ENCODE peak calls at places on chromosome 13, in five cellular contexts. B, N, E, D and I are unnamed samples.
A peak's percentile ranks its signal among the peaks of the same experiment; 100 is the strongest.

GRCh38 chr13:112926993-112927392 is 42.0 kb upstream of the MCF2L start:
- DNase-seq in D (no peak), E (no peak), B (no peak), N (no peak), I (no peak)

GRCh38 chr13:40148103-40148502 is 492.6 kb downstream of the COG6 start:
- DNase-seq in D (no peak), B (no peak), E (no peak), N (no peak), I (no peak)

GRCh38 chr13:79070343-79070974 is 335.6 kb downstream of the RBM26 start:
- DNase-seq in N (no peak), D (no peak), E (no peak), B (no peak), I (no peak)

GRCh38 chr13:38755792-38756191 is 68.9 kb downstream of the FREM2 start:
- DNase-seq in B (no peak), E (no peak), D (no peak), N (no peak), I (no peak)

GRCh38 chr13:27339299-27339698 is 68.7 kb downstream of the RASL11A start:
- DNase-seq in D (peak; percentile 78), N (no peak), E (peak; percentile 46), B (no peak), I (no peak)

GRCh38 chr13:76339649-76340048 is 546.6 kb downstream of the KCTD12 start:
- DNase-seq in D (no peak), E (no peak), B (no peak), N (no peak), I (no peak)

GRCh38 chr13:31998131-31998530 is 33.4 kb upstream of the FRY start:
- DNase-seq in N (no peak), B (no peak), D (no peak), E (no peak), I (no peak)

GRCh38 chr13:56338421-56338820 is 802.3 kb upstream of the PRR20A start:
- DNase-seq in E (no peak), B (no peak), N (no peak), D (no peak), I (no peak)

GRCh38 chr13:113820813-113821651 is 42.8 kb downstream of the GAS6 start:
- DNase-seq in B (peak; percentile 79), N (no peak), E (peak; percentile 19), D (no peak), I (peak; percentile 86)

GRCh38 chr13:60230593-60230992 is 66.9 kb upstream of the DIAPH3 start:
- DNase-seq in E (no peak), D (no peak), B (no peak), N (no peak), I (no peak)

GRCh38 chr13:48797127-48797526 is 143.4 kb downstream of the CYSLTR2 start:
- DNase-seq in B (no peak), E (no peak), D (no peak), N (no peak), I (no peak)

GRCh38 chr13:109383683-109384082 is 402.7 kb downstream of the IRS2 start:
- DNase-seq in B (no peak), D (no peak), N (no peak), E (no peak), I (no peak)

GRCh38 chr13:110784748-110785147 is 71.2 kb downstream of the ING1 start:
- DNase-seq in B (no peak), E (no peak), N (no peak), D (no peak), I (no peak)

GRCh38 chr13:24165746-24166145 is 5.2 kb downstream of the SPATA13 start:
- DNase-seq in E (no peak), N (no peak), D (no peak), B (no peak), I (no peak)

GRCh38 chr13:102597029-102598015 is 536 bp downstream of the TPP2 start:
- DNase-seq in D (no peak), B (no peak), N (no peak), E (peak; percentile 25), I (peak; percentile 24)

GRCh38 chr13:111951982-111952565 is 114.9 kb upstream of the SOX1 start:
- DNase-seq in E (no peak), D (no peak), N (no peak), B (peak; percentile 66), I (peak; percentile 9)

GRCh38 chr13:80454245-80454644 is 113.3 kb upstream of the SPRY2 start:
- DNase-seq in B (no peak), N (no peak), E (no peak), D (no peak), I (no peak)

GRCh38 chr13:112071902-112072530 is 5.1 kb downstream of the SOX1 start:
- DNase-seq in N (no peak), E (no peak), B (no peak), D (no peak), I (peak; percentile 66)

DNA sequence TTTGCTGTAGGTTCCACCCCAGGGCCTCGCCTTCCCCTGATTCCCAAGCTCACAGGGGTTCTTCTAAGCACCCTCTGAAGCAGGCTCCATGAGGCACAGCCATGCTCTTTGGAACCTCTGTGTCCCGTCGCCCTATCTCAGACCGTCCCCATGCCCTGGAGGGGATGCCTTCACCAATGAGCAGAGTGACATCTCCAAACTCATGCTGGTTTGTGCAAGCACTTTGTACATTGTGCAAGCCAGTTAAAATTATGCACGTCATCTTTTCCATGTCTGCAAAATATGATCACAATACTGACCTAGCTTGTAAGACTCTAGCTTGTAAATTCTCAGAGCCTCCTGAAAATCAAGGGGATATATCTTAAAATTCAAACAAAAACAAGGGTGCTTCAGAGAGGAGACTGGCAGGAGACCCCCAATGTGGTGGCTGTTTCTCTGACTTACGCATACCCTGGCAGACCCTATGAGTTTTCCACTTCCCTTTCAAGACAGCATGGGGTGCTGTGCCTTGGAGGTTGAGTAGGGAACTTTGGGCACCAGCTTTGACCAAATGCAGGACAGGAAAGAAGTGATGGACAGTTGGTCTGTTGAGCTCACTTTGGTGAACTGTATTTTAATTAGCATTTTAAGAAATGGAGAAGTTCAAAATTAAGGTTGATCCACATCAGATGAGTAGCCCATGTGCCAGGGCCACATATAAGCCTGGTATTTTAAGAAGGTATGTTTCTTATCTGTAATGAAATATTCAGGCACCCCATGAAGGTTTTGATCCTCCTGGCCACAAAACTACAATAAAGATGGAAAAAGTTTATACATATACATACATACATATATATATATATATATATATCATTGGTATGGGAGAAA is 46.2 kb upstream of the RAP2A start:
- DNase-seq in D (no peak), E (no peak), B (no peak), N (no peak), I (no peak)
- TF ChIP-seq POLR2A in D (no peak), E (no peak), B (no peak), N (no peak), I (no peak)

DNA sequence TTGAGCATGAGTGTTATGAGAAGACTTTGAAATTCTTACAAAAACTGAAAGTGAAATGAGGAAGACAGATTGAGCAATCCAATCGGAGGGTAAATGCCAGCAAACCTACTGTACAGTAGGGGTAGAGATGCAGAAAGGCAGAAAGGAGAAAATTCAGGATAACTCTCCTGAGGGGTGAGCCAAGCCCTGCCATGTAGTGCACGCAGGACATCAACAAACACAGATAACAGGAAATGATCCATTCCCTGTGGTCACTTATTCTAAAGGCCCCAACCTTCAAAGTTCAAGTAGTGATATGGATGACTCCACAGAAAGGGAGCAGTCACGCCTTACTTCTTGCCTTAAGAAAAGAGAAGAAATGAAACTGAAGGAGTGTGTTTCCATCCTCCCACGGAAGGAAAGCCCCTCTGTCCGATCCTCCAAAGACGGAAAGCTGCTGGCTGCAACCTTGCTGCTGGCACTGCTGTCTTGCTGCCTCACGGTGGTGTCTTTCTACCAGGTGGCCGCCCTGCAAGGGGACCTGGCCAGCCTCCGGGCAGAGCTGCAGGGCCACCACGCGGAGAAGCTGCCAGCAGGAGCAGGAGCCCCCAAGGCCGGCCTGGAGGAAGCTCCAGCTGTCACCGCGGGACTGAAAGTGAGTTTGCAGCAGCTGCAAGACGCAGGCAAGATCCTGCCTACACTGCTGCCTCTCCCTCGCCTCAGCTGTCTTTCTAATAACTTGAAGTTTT is at the start of gene TNFSF13B:
- DNase-seq in E (peak; percentile 50), D (no peak), N (no peak), B (peak; percentile 93), I (peak; percentile 68)
- H3K4me1 ChIP-seq in E (peaks cover 9% of the 10 kb centered on the region), D (no peaks in the 10 kb centered on the region), N (peaks cover 20% of the 10 kb centered on the region), B (peaks cover 55% of the 10 kb centered on the region), I (peaks cover 24% of the 10 kb centered on the region)

GRCh38 chr13:107866666-107867623 is 348.4 kb downstream of the LIG4 start:
- DNase-seq in E (no peak), D (no peak), N (no peak), B (no peak), I (no peak)

GRCh38 chr13:107865643-107866006 is 349.7 kb downstream of the LIG4 start:
- DNase-seq in D (no peak), E (no peak), N (no peak), B (no peak), I (no peak)

GRCh38 chr13:107867701-107868661 is 347.4 kb downstream of the LIG4 start:
- DNase-seq in N (no peak), B (no peak), D (no peak), E (no peak), I (peak; percentile 22)

GRCh38 chr13:107866007-107866665 is 349.2 kb downstream of the LIG4 start:
- DNase-seq in B (no peak), N (no peak), E (no peak), D (no peak), I (peak; percentile 80)

DNA sequence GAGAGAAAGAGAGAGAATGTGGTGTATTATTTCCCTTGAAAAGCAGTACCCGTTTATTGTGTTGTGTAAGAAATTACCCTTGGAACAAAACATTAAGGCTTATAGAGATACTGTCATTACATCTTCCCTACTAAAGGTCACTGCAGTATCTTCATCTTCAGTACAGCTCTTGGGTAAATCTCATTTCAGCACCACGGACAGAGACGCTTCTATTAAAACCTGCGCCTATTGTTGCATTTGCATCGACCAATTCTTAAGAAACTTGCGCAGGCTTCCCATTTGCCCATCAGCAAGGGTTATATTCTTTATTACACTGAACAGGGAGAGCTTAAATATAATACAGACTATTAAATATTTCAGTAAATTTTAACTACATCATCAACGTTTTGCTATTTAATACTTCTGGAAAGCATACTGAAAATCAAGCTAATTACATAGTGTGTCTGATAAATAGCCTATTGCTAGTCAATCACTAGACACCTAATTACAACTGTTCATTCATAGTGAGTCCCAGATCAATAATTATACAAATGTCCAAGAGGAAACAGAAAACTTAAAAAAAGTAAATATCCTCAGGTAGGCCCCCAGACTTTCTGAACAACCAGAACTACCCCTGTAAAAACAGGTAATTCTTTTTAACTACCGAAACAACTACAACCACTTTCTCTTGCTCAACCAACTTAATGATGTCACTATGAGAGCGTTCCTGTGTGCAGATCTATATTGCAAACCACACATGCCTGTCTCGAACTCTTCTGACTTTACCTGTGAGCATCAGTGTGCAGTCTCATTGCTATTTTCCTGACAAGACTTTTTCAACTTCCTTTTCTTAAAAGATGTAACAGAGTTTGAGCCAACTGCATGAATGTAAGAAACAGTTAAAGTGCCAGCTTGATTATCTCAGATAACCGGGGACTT is 350.5 kb downstream of the LIG4 start:
- DNase-seq in N (no peak), E (no peak), B (no peak), D (no peak), I (no peak)
- TF ChIP-seq CTCF in N (no peak), E (no peak), B (no peak), D (no peak), I (no peak)

GRCh38 chr13:50914301-50914700 is 4.7 kb downstream of the RNASEH2B start:
- DNase-seq in N (no peak), B (no peak), D (no peak), E (no peak), I (no peak)

GRCh38 chr13:50912851-50913250 is 3.3 kb downstream of the RNASEH2B start:
- DNase-seq in B (no peak), E (no peak), D (no peak), N (no peak), I (no peak)

GRCh38 chr13:50911051-50911690 is 1.6 kb downstream of the RNASEH2B start:
- DNase-seq in B (no peak), E (no peak), N (no peak), D (no peak), I (no peak)

GRCh38 chr13:50910483-50910805 is 853 bp downstream of the RNASEH2B start:
- DNase-seq in B (no peak), D (peak; percentile 27), E (peak; percentile 49), N (no peak), I (no peak)

GRCh38 chr13:50911937-50912624 is 2.5 kb downstream of the RNASEH2B start:
- DNase-seq in E (peak; percentile 97), B (peak; percentile 96), N (peak; percentile 31), D (peak; percentile 80), I (peak; percentile 90)
- TF ChIP-seq POLR2A in E (no peak), B (peak; percentile 11), N (no peak), D (no peak), I (no peak)